ENCODE peak calls at places on chromosomes 6 and 20, in six cellular contexts. One of them, this sample, is unnamed.

GRCh38 chr6:5942591-5942990 is 64.1 kb downstream of the NRN1 start:
- DNase-seq in HCEC 1CT: no peak
- DNase-seq in heart right ventricle: no peak
- DNase-seq in lower leg skin: no peak
- DNase-seq in left cardiac atrium: no peak
- DNase-seq in activated T-cell treated with anti-CD3 and anti-CD28 coated beads, Interleukin-2, amount 50 U/mL, for 48 hours: no peak
- DNase-seq in this sample: no peak

GRCh38 chr6:39189915-39190544 is 39.2 kb downstream of the KCNK5 start:
- DNase-seq in left cardiac atrium: peak; percentile 34
- DNase-seq in lower leg skin: no peak
- DNase-seq in activated T-cell treated with anti-CD3 and anti-CD28 coated beads, Interleukin-2, amount 50 U/mL, for 48 hours: peak; percentile 36
- DNase-seq in HCEC 1CT: no peak
- DNase-seq in heart right ventricle: no peak
- DNase-seq in this sample: no peak

GRCh38 chr6:68657374-68657773 is 22.3 kb downstream of the ADGRB3 start:
- DNase-seq in activated T-cell treated with anti-CD3 and anti-CD28 coated beads, Interleukin-2, amount 50 U/mL, for 48 hours: no peak
- DNase-seq in heart right ventricle: no peak
- DNase-seq in HCEC 1CT: no peak
- DNase-seq in left cardiac atrium: no peak
- DNase-seq in lower leg skin: no peak
- DNase-seq in this sample: no peak

GRCh38 chr6:88599561-88599960 is 363.9 kb downstream of the RNGTT start:
- DNase-seq in heart right ventricle: no peak
- DNase-seq in left cardiac atrium: no peak
- DNase-seq in lower leg skin: no peak
- DNase-seq in HCEC 1CT: no peak
- DNase-seq in activated T-cell treated with anti-CD3 and anti-CD28 coated beads, Interleukin-2, amount 50 U/mL, for 48 hours: no peak
- DNase-seq in this sample: no peak

GRCh38 chr6:116206231-116206903 is 47.5 kb downstream of the TSPYL4 start:
- DNase-seq in lower leg skin: no peak
- DNase-seq in left cardiac atrium: no peak
- DNase-seq in heart right ventricle: no peak
- DNase-seq in activated T-cell treated with anti-CD3 and anti-CD28 coated beads, Interleukin-2, amount 50 U/mL, for 48 hours: no peak
- DNase-seq in HCEC 1CT: peak; percentile 61
- DNase-seq in this sample: no peak

GRCh38 chr20:50425076-50425475 is 85.1 kb upstream of the PTPN1 start:
- DNase-seq in left cardiac atrium: no peak
- DNase-seq in lower leg skin: no peak
- DNase-seq in heart right ventricle: no peak
- DNase-seq in HCEC 1CT: no peak
- DNase-seq in activated T-cell treated with anti-CD3 and anti-CD28 coated beads, Interleukin-2, amount 50 U/mL, for 48 hours: no peak
- DNase-seq in this sample: no peak

GRCh38 chr20:31669876-31670275 is 32.2 kb downstream of the COX4I2 start:
- DNase-seq in lower leg skin: no peak
- DNase-seq in left cardiac atrium: no peak
- DNase-seq in HCEC 1CT: no peak
- DNase-seq in activated T-cell treated with anti-CD3 and anti-CD28 coated beads, Interleukin-2, amount 50 U/mL, for 48 hours: no peak
- DNase-seq in heart right ventricle: no peak
- DNase-seq in this sample: no peak

GRCh38 chr6:33717857-33718552 is 6.5 kb upstream of the UQCC2 start:
- DNase-seq in heart right ventricle: no peak
- DNase-seq in lower leg skin: no peak
- DNase-seq in activated T-cell treated with anti-CD3 and anti-CD28 coated beads, Interleukin-2, amount 50 U/mL, for 48 hours: no peak
- DNase-seq in left cardiac atrium: no peak
- DNase-seq in HCEC 1CT: no peak
- DNase-seq in this sample: no peak

GRCh38 chr6:11427827-11428245 is 109.7 kb upstream of the TMEM170B start:
- DNase-seq in heart right ventricle: no peak
- DNase-seq in lower leg skin: no peak
- DNase-seq in HCEC 1CT: peak; percentile 66
- DNase-seq in left cardiac atrium: no peak
- DNase-seq in activated T-cell treated with anti-CD3 and anti-CD28 coated beads, Interleukin-2, amount 50 U/mL, for 48 hours: no peak
- DNase-seq in this sample: no peak

GRCh38 chr20:51529027-51529749 is 13.3 kb downstream of the NFATC2 start:
- DNase-seq in activated T-cell treated with anti-CD3 and anti-CD28 coated beads, Interleukin-2, amount 50 U/mL, for 48 hours: peak; percentile 80
- DNase-seq in heart right ventricle: no peak
- DNase-seq in lower leg skin: no peak
- DNase-seq in HCEC 1CT: no peak
- DNase-seq in left cardiac atrium: no peak
- DNase-seq in this sample: peak; percentile 44

GRCh38 chr20:49280463-49281058 is 2.7 kb upstream of the ZNFX1 start:
- DNase-seq in heart right ventricle: no peak
- DNase-seq in HCEC 1CT: no peak
- DNase-seq in left cardiac atrium: no peak
- DNase-seq in activated T-cell treated with anti-CD3 and anti-CD28 coated beads, Interleukin-2, amount 50 U/mL, for 48 hours: peak; percentile 43
- DNase-seq in lower leg skin: no peak
- DNase-seq in this sample: no peak

GRCh38 chr6:53342210-53342609 is 6.5 kb downstream of the ELOVL5 start:
- DNase-seq in lower leg skin: no peak
- DNase-seq in left cardiac atrium: no peak
- DNase-seq in HCEC 1CT: no peak
- DNase-seq in activated T-cell treated with anti-CD3 and anti-CD28 coated beads, Interleukin-2, amount 50 U/mL, for 48 hours: no peak
- DNase-seq in heart right ventricle: no peak
- DNase-seq in this sample: no peak

GRCh38 chr6:7787137-7787575 is 61.3 kb downstream of the BMP6 start:
- DNase-seq in HCEC 1CT: peak; percentile 40
- DNase-seq in lower leg skin: peak; percentile 51
- DNase-seq in activated T-cell treated with anti-CD3 and anti-CD28 coated beads, Interleukin-2, amount 50 U/mL, for 48 hours: no peak
- DNase-seq in heart right ventricle: no peak
- DNase-seq in left cardiac atrium: peak; percentile 23
- DNase-seq in this sample: no peak

GRCh38 chr20:45917790-45918141 is 5.8 kb upstream of the PLTP start:
- DNase-seq in lower leg skin: no peak
- DNase-seq in left cardiac atrium: no peak
- DNase-seq in HCEC 1CT: peak; percentile 15
- DNase-seq in heart right ventricle: no peak
- DNase-seq in activated T-cell treated with anti-CD3 and anti-CD28 coated beads, Interleukin-2, amount 50 U/mL, for 48 hours: no peak
- DNase-seq in this sample: no peak

GRCh38 chr6:125245523-125246264 is 56.1 kb downstream of the HDDC2 start:
- DNase-seq in activated T-cell treated with anti-CD3 and anti-CD28 coated beads, Interleukin-2, amount 50 U/mL, for 48 hours: no peak
- DNase-seq in heart right ventricle: no peak
- DNase-seq in lower leg skin: peak; percentile 18
- DNase-seq in HCEC 1CT: no peak
- DNase-seq in left cardiac atrium: no peak
- DNase-seq in this sample: no peak

GRCh38 chr6:150152891-150153876 is 10.3 kb downstream of the PPP1R14C start:
- DNase-seq in HCEC 1CT: no peak
- DNase-seq in heart right ventricle: no peak
- DNase-seq in activated T-cell treated with anti-CD3 and anti-CD28 coated beads, Interleukin-2, amount 50 U/mL, for 48 hours: no peak
- DNase-seq in left cardiac atrium: no peak
- DNase-seq in lower leg skin: no peak
- DNase-seq in this sample: no peak

GRCh38 chr6:17962436-17963031 is 24.9 kb downstream of the KIF13A start:
- DNase-seq in lower leg skin: peak; percentile 71
- DNase-seq in heart right ventricle: peak; percentile 67
- DNase-seq in left cardiac atrium: peak; percentile 73
- DNase-seq in HCEC 1CT: peak; percentile 97
- DNase-seq in activated T-cell treated with anti-CD3 and anti-CD28 coated beads, Interleukin-2, amount 50 U/mL, for 48 hours: no peak
- DNase-seq in this sample: no peak

GRCh38 chr6:150143521-150144293 is 863 bp downstream of the PPP1R14C start:
- DNase-seq in HCEC 1CT: no peak
- DNase-seq in activated T-cell treated with anti-CD3 and anti-CD28 coated beads, Interleukin-2, amount 50 U/mL, for 48 hours: peak; percentile 29
- DNase-seq in heart right ventricle: peak; percentile 43
- DNase-seq in left cardiac atrium: peak; percentile 29
- DNase-seq in lower leg skin: no peak
- DNase-seq in this sample: no peak

GRCh38 chr20:1938464-1939269 is 43.5 kb downstream of the SIRPA start:
- DNase-seq in left cardiac atrium: no peak
- DNase-seq in lower leg skin: no peak
- DNase-seq in HCEC 1CT: no peak
- DNase-seq in activated T-cell treated with anti-CD3 and anti-CD28 coated beads, Interleukin-2, amount 50 U/mL, for 48 hours: no peak
- DNase-seq in heart right ventricle: no peak
- DNase-seq in this sample: no peak

GRCh38 chr6:133890941-133891813 is 2.3 kb downstream of the TCF21 start:
- DNase-seq in lower leg skin: no peak
- DNase-seq in left cardiac atrium: peak; percentile 29
- DNase-seq in HCEC 1CT: peak; percentile 56
- DNase-seq in heart right ventricle: peak; percentile 40
- DNase-seq in activated T-cell treated with anti-CD3 and anti-CD28 coated beads, Interleukin-2, amount 50 U/mL, for 48 hours: peak; percentile 48
- DNase-seq in this sample: peak; percentile 68

GRCh38 chr6:36803908-36804307 is 35.3 kb downstream of the CPNE5 start:
- DNase-seq in left cardiac atrium: no peak
- DNase-seq in activated T-cell treated with anti-CD3 and anti-CD28 coated beads, Interleukin-2, amount 50 U/mL, for 48 hours: no peak
- DNase-seq in heart right ventricle: no peak
- DNase-seq in HCEC 1CT: no peak
- DNase-seq in lower leg skin: no peak
- DNase-seq in this sample: no peak

GRCh38 chr20:25739615-25740320 is 43.1 kb upstream of the ZNF337 start:
- DNase-seq in left cardiac atrium: no peak
- DNase-seq in heart right ventricle: no peak
- DNase-seq in activated T-cell treated with anti-CD3 and anti-CD28 coated beads, Interleukin-2, amount 50 U/mL, for 48 hours: no peak
- DNase-seq in HCEC 1CT: peak; percentile 46
- DNase-seq in lower leg skin: no peak
- DNase-seq in this sample: no peak

GRCh38 chr6:24779416-24779815 is 4.7 kb downstream of the GMNN start:
- DNase-seq in heart right ventricle: no peak
- DNase-seq in activated T-cell treated with anti-CD3 and anti-CD28 coated beads, Interleukin-2, amount 50 U/mL, for 48 hours: no peak
- DNase-seq in HCEC 1CT: no peak
- DNase-seq in lower leg skin: no peak
- DNase-seq in left cardiac atrium: no peak
- DNase-seq in this sample: no peak

GRCh38 chr6:138031417-138031816 is 75.8 kb downstream of the PERP start:
- DNase-seq in lower leg skin: no peak
- DNase-seq in heart right ventricle: no peak
- DNase-seq in HCEC 1CT: no peak
- DNase-seq in activated T-cell treated with anti-CD3 and anti-CD28 coated beads, Interleukin-2, amount 50 U/mL, for 48 hours: no peak
- DNase-seq in left cardiac atrium: no peak
- DNase-seq in this sample: no peak

GRCh38 chr6:125262026-125263013 is 39.4 kb downstream of the HDDC2 start:
- DNase-seq in activated T-cell treated with anti-CD3 and anti-CD28 coated beads, Interleukin-2, amount 50 U/mL, for 48 hours: no peak
- DNase-seq in HCEC 1CT: peak; percentile 48
- DNase-seq in heart right ventricle: no peak
- DNase-seq in lower leg skin: no peak
- DNase-seq in left cardiac atrium: no peak
- DNase-seq in this sample: no peak

GRCh38 chr6:137791281-137792159 is 75.5 kb upstream of the TNFAIP3 start:
- DNase-seq in activated T-cell treated with anti-CD3 and anti-CD28 coated beads, Interleukin-2, amount 50 U/mL, for 48 hours: no peak
- DNase-seq in left cardiac atrium: no peak
- DNase-seq in HCEC 1CT: no peak
- DNase-seq in lower leg skin: no peak
- DNase-seq in heart right ventricle: no peak
- DNase-seq in this sample: no peak

GRCh38 chr20:57061058-57061900 is 205.2 kb downstream of the BMP7 start:
- DNase-seq in heart right ventricle: no peak
- DNase-seq in activated T-cell treated with anti-CD3 and anti-CD28 coated beads, Interleukin-2, amount 50 U/mL, for 48 hours: no peak
- DNase-seq in lower leg skin: no peak
- DNase-seq in HCEC 1CT: no peak
- DNase-seq in left cardiac atrium: no peak
- DNase-seq in this sample: peak; percentile 44

GRCh38 chr6:169009658-169010057 is 244.0 kb downstream of the THBS2 start:
- DNase-seq in heart right ventricle: no peak
- DNase-seq in HCEC 1CT: no peak
- DNase-seq in activated T-cell treated with anti-CD3 and anti-CD28 coated beads, Interleukin-2, amount 50 U/mL, for 48 hours: no peak
- DNase-seq in lower leg skin: no peak
- DNase-seq in left cardiac atrium: no peak
- DNase-seq in this sample: no peak

GRCh38 chr20:2596673-2597279 is 55.7 kb upstream of the NOP56 start:
- DNase-seq in heart right ventricle: no peak
- DNase-seq in left cardiac atrium: no peak
- DNase-seq in activated T-cell treated with anti-CD3 and anti-CD28 coated beads, Interleukin-2, amount 50 U/mL, for 48 hours: no peak
- DNase-seq in lower leg skin: no peak
- DNase-seq in HCEC 1CT: peak; percentile 75
- DNase-seq in this sample: no peak

GRCh38 chr6:133548409-133548808 is 307.3 kb downstream of the EYA4 start:
- DNase-seq in heart right ventricle: no peak
- DNase-seq in HCEC 1CT: no peak
- DNase-seq in lower leg skin: no peak
- DNase-seq in activated T-cell treated with anti-CD3 and anti-CD28 coated beads, Interleukin-2, amount 50 U/mL, for 48 hours: no peak
- DNase-seq in left cardiac atrium: no peak
- DNase-seq in this sample: no peak

GRCh38 chr6:169169941-169170582 is 83.6 kb downstream of the THBS2 start:
- DNase-seq in activated T-cell treated with anti-CD3 and anti-CD28 coated beads, Interleukin-2, amount 50 U/mL, for 48 hours: no peak
- DNase-seq in lower leg skin: no peak
- DNase-seq in left cardiac atrium: no peak
- DNase-seq in HCEC 1CT: no peak
- DNase-seq in heart right ventricle: no peak
- DNase-seq in this sample: no peak

GRCh38 chr6:68575765-68576439 is 59.2 kb upstream of the ADGRB3 start:
- DNase-seq in heart right ventricle: no peak
- DNase-seq in lower leg skin: no peak
- DNase-seq in activated T-cell treated with anti-CD3 and anti-CD28 coated beads, Interleukin-2, amount 50 U/mL, for 48 hours: no peak
- DNase-seq in left cardiac atrium: no peak
- DNase-seq in HCEC 1CT: no peak
- DNase-seq in this sample: no peak

GRCh38 chr20:2156224-2156623 is 54.6 kb downstream of the STK35 start:
- DNase-seq in heart right ventricle: no peak
- DNase-seq in left cardiac atrium: no peak
- DNase-seq in HCEC 1CT: no peak
- DNase-seq in activated T-cell treated with anti-CD3 and anti-CD28 coated beads, Interleukin-2, amount 50 U/mL, for 48 hours: no peak
- DNase-seq in lower leg skin: no peak
- DNase-seq in this sample: no peak

GRCh38 chr6:12516070-12516469 is 200.5 kb upstream of the PHACTR1 start:
- DNase-seq in lower leg skin: no peak
- DNase-seq in activated T-cell treated with anti-CD3 and anti-CD28 coated beads, Interleukin-2, amount 50 U/mL, for 48 hours: no peak
- DNase-seq in heart right ventricle: no peak
- DNase-seq in HCEC 1CT: no peak
- DNase-seq in left cardiac atrium: peak; percentile 28
- DNase-seq in this sample: no peak

GRCh38 chr6:34147906-34148701 is 2.2 kb upstream of the GRM4 start:
- DNase-seq in activated T-cell treated with anti-CD3 and anti-CD28 coated beads, Interleukin-2, amount 50 U/mL, for 48 hours: no peak
- DNase-seq in lower leg skin: no peak
- DNase-seq in heart right ventricle: no peak
- DNase-seq in HCEC 1CT: no peak
- DNase-seq in left cardiac atrium: no peak
- DNase-seq in this sample: no peak

This sample was measured in Peyer's patch.